ENCODE peak calls at places on chromosomes 3 and 15, in five cellular contexts. I is WTC11, D is suprapubic skin, T is esophagus squamous epithelium, O is cardiac fibroblast. S is an unnamed sample.
A peak's percentile ranks its signal among the peaks of the same experiment; 100 is the strongest.

GRCh38 chr3:153835540-153835939 is 285.6 kb upstream of the ARHGEF26 start:
- DNase-seq in I (peak; percentile 39), D (no peak), T (no peak), O (no peak), S (no peak)

GRCh38 chr3:10226293-10226692 is 22.0 kb upstream of the TATDN2 start:
- DNase-seq in I (peak; percentile 76), D (no peak), T (no peak), O (no peak), S (no peak)

GRCh38 chr3:82177774-82178173 is 416.3 kb upstream of the GBE1 start:
- DNase-seq in I (no peak), D (no peak), T (no peak), O (no peak), S (no peak)

GRCh38 chr3:122415762-122416654 is at the start of gene WDR5B:
- DNase-seq in I (peak; percentile 98), D (peak; percentile 99), T (no peak), O (peak; percentile 99), S (peak; percentile 87)

GRCh38 chr3:58544546-58544945 is 7.6 kb upstream of the ACOX2 start:
- DNase-seq in I (no peak), D (no peak), T (no peak), O (no peak), S (no peak)

GRCh38 chr15:69976366-69976994 is 121.2 kb downstream of the TLE3 start:
- DNase-seq in I (peak; percentile 60), D (no peak), T (no peak), O (peak; percentile 58), S (no peak)

GRCh38 chr3:43004282-43004681 is 25.2 kb downstream of the GASK1A start:
- DNase-seq in I (no peak), D (no peak), T (no peak), O (peak; percentile 42), S (no peak)

GRCh38 chr3:112681822-112682325 is 40.9 kb upstream of the CCDC80 start:
- DNase-seq in I (no peak), D (no peak), T (no peak), O (peak; percentile 57), S (no peak)

GRCh38 chr3:126356373-126357298 is 572 bp downstream of the KLF15 start:
- DNase-seq in I (no peak), D (no peak), T (no peak), O (peak; percentile 7), S (no peak)

GRCh38 chr15:52483712-52484111 is 45.0 kb downstream of the MYO5A start:
- DNase-seq in I (no peak), D (no peak), T (no peak), O (peak; percentile 83), S (no peak)

GRCh38 chr3:181311186-181311585 is 321.6 kb upstream of the DNAJC19 start:
- DNase-seq in I (no peak), D (no peak), T (no peak), O (no peak), S (no peak)

GRCh38 chr15:72554471-72555425 is 80.6 kb downstream of the ARIH1 start:
- DNase-seq in I (no peak), D (no peak), T (no peak), O (peak; percentile 91), S (no peak)

GRCh38 chr3:48765376-48765775 is 48.4 kb upstream of the IP6K2 start:
- DNase-seq in I (no peak), D (no peak), T (no peak), O (peak; percentile 13), S (no peak)

GRCh38 chr3:126552688-126553283 is 5.9 kb downstream of the C3orf22 start:
- DNase-seq in I (no peak), D (peak; percentile 54), T (no peak), O (no peak), S (no peak)

GRCh38 chr15:65532738-65533051 is 2.4 kb downstream of the HACD3 start:
- DNase-seq in I (no peak), D (no peak), T (no peak), O (peak; percentile 35), S (no peak)

GRCh38 chr3:160010578-160010977 is 21.9 kb downstream of the IL12A start:
- DNase-seq in I (no peak), D (no peak), T (no peak), O (no peak), S (no peak)

GRCh38 chr3:4938583-4938982 is 40.7 kb upstream of the BHLHE40 start:
- DNase-seq in I (no peak), D (no peak), T (no peak), O (no peak), S (no peak)

GRCh38 chr3:190676477-190676876 is 162.6 kb downstream of the IL1RAP start:
- DNase-seq in I (no peak), D (no peak), T (no peak), O (peak; percentile 71), S (no peak)

GRCh38 chr3:186458306-186459107 is 85.7 kb downstream of the CRYGS start:
- DNase-seq in I (no peak), D (no peak), T (no peak), O (no peak), S (no peak)
- TF ChIP-seq CTCF in I (no peak), D (no peak), T (no peak), O (no peak), S (no peak)

DNA sequence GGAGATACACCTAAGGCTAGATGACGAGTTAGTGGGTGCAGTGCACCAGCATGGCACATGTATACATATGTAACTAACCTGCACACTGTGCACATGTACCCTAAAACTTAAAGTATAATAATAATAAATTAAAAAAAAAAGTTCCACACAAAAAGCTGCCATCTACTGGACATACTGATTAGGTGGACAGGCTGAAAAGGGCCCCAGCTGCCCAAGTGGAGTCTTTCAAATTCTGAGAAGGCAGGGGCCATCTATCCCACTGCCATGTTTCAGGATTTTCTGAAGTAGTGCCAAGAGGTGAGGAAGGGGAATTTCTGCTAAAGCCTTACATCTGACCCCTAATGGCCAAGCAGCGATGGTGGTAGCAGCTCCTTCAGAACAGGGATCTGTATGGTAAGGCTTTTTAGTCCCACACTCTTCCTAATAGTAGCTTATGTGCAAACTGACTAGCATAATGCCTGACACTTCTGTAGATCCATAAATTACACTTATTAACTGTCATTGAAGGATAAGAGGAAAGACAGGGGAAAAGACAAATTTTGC is 7.7 kb downstream of the FSTL1 start:
- DNase-seq in I (no peak), D (no peak), T (no peak), O (peak; percentile 25), S (no peak)
- TF ChIP-seq CTCF in I (no peak), D (no peak), T (no peak), O (peak; percentile 31), S (peak; percentile 11)

GRCh38 chr3:113697192-113698090 is 999 bp upstream of the USF3 start:
- DNase-seq in I (peak; percentile 24), D (no peak), T (no peak), O (peak; percentile 30), S (no peak)

GRCh38 chr3:113698213-113698742 is 1.8 kb upstream of the USF3 start:
- DNase-seq in I (no peak), D (no peak), T (no peak), O (no peak), S (no peak)

GRCh38 chr3:113695818-113696645 is at the start of gene USF3:
- DNase-seq in I (peak; percentile 68), D (peak; percentile 90), T (peak; percentile 24), O (peak; percentile 45), S (no peak)

GRCh38 chr3:113695426-113695817 is 1.0 kb downstream of the USF3 start:
- DNase-seq in I (no peak), D (no peak), T (no peak), O (peak; percentile 25), S (no peak)

GRCh38 chr3:113696658-113697191 is 283 bp upstream of the USF3 start:
- DNase-seq in I (peak; percentile 99), D (peak; percentile 100), T (peak; percentile 97), O (peak; percentile 100), S (peak; percentile 99)
- TF ChIP-seq CTCF in I (no peak), D (peak; percentile 20), T (peak; percentile 49), O (peak; percentile 12), S (no peak)

GRCh38 chr3:87333393-87333892 is 57.1 kb upstream of the POU1F1 start:
- DNase-seq in I (no peak), D (no peak), T (no peak), O (peak; percentile 95), S (no peak)

GRCh38 chr3:87336761-87337160 is 60.4 kb upstream of the POU1F1 start:
- DNase-seq in I (no peak), D (no peak), T (no peak), O (no peak), S (no peak)

GRCh38 chr3:87329065-87329464 is 52.7 kb upstream of the POU1F1 start:
- DNase-seq in I (no peak), D (no peak), T (no peak), O (no peak), S (no peak)

GRCh38 chr3:87335931-87336330 is 59.5 kb upstream of the POU1F1 start:
- DNase-seq in I (no peak), D (no peak), T (no peak), O (no peak), S (no peak)

DNA sequence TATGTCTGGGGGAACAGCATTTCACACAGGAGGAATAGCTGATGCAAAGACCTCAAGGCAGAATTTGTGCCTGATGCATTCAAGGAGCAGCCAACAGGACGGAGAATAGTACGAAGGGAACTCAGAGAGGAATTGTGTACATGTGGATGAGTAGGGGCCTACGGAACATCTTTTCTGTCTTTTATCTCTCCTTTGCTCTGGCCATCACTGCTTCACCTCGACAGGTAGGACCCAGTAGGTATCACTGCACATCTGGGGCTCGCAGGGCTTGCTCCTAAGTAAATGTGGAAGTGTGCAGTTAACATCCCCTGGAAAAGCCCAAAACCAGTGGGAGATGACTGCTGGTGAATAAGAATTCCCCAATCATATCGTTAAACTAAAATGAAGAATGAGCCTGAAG is 56.4 kb upstream of the POU1F1 start:
- DNase-seq in I (no peak), D (no peak), T (no peak), O (no peak), S (no peak)
- TF ChIP-seq CTCF in I (no peak), D (no peak), T (no peak), O (no peak), S (no peak)

GRCh38 chr3:183555541-183556081 is at the start of gene KLHL6:
- DNase-seq in I (no peak), D (no peak), T (no peak), O (peak; percentile 36), S (no peak)

GRCh38 chr3:183564046-183564445 is 8.5 kb upstream of the KLHL6 start:
- DNase-seq in I (no peak), D (no peak), T (no peak), O (no peak), S (no peak)

GRCh38 chr3:183563686-183563941 is 8.1 kb upstream of the KLHL6 start:
- DNase-seq in I (no peak), D (no peak), T (no peak), O (no peak), S (no peak)

GRCh38 chr3:183560607-183561006 is 5.1 kb upstream of the KLHL6 start:
- DNase-seq in I (no peak), D (no peak), T (no peak), O (peak; percentile 23), S (no peak)
- TF ChIP-seq CTCF in I (no peak), D (no peak), T (no peak), O (no peak), S (no peak)

GRCh38 chr3:129166579-129167332 is 5.9 kb upstream of the ISY1 start:
- DNase-seq in I (no peak), D (no peak), T (no peak), O (no peak), S (no peak)

GRCh38 chr3:129164500-129164899 is 3.6 kb upstream of the ISY1 start:
- DNase-seq in I (no peak), D (no peak), T (no peak), O (no peak), S (no peak)

GRCh38 chr3:129161860-129162271 is 1.0 kb upstream of the ISY1 start:
- DNase-seq in I (no peak), D (no peak), T (no peak), O (no peak), S (no peak)

GRCh38 chr3:129160891-129161859 is at the start of gene ISY1:
- DNase-seq in I (peak; percentile 86), D (peak; percentile 92), T (peak; percentile 54), O (peak; percentile 99), S (peak; percentile 47)

GRCh38 chr3:129162729-129163579 is 2.1 kb upstream of the ISY1 start:
- DNase-seq in I (no peak), D (no peak), T (no peak), O (no peak), S (no peak)
- TF ChIP-seq CTCF in I (no peak), D (no peak), T (no peak), O (peak; percentile 27), S (no peak)

S was measured in thoracic aorta.